ENCODE peak calls at places on chromosomes 12 and 14, in ten cellular contexts. T is body of pancreas, Q is endothelial cell of umbilical vein, C is stomach, V is Peyer's patch, O is A549, G is sigmoid colon, J is GM12878, R is uterus, N is IMR-90. W is an unnamed sample. For H3K4me1, the result is how much of the 10 kb centered on the place peaks cover.

GRCh38 chr12:128715485-128715884 is 108.3 kb downstream of the SLC15A4 start:
- DNase-seq in V (no peak), J (no peak), T (no peak), N (no peak), G (no peak), R (no peak), O (no peak), C (no peak), Q (no peak), W (no peak)

GRCh38 chr14:64704145-64704742 is at the start of gene PLEKHG3:
- DNase-seq in N (peak), O (peak), V (no peak), G (peak), T (peak), J (no peak), C (peak), Q (peak), R (peak), W (peak)

GRCh38 chr14:83342590-83342989 is 1808.9 kb upstream of the SEL1L start:
- DNase-seq in J (no peak), N (no peak), Q (no peak), O (no peak), R (no peak), T (peak), G (peak), V (no peak), C (no peak), W (no peak)

GRCh38 chr14:54674342-54674741 is 107.4 kb downstream of the SAMD4A start:
- DNase-seq in J (no peak), N (no peak), O (no peak), T (no peak), G (no peak), R (no peak), Q (no peak), C (no peak), V (no peak), W (no peak)

GRCh38 chr14:63283501-63284248 is 35.1 kb downstream of the GPHB5 start:
- DNase-seq in V (no peak), T (no peak), G (no peak), O (no peak), J (no peak), N (no peak), R (peak), Q (no peak), C (no peak), W (no peak)

GRCh38 chr14:102026934-102027333 is 59.9 kb downstream of the HSP90AA1 start:
- DNase-seq in C (no peak), V (no peak), N (no peak), R (no peak), Q (no peak), J (no peak), O (no peak), G (no peak), T (no peak), W (no peak)

GRCh38 chr14:105065280-105066228 is at the start of gene GPR132:
- DNase-seq in T (no peak), Q (no peak), R (no peak), J (peak), C (peak), V (peak), N (no peak), O (no peak), G (peak), W (no peak)

GRCh38 chr12:69929531-69929930 is 104.5 kb downstream of the MYRFL start:
- DNase-seq in C (no peak), Q (no peak), O (no peak), N (peak), V (no peak), J (no peak), G (no peak), T (no peak), R (no peak), W (no peak)

GRCh38 chr12:108483213-108483920 is 31.7 kb upstream of the FICD start:
- DNase-seq in Q (no peak), T (no peak), G (no peak), V (no peak), O (no peak), C (no peak), N (no peak), R (no peak), J (no peak), W (no peak)

GRCh38 chr14:95233702-95234241 is 76.4 kb upstream of the DICER1 start:
- DNase-seq in G (no peak), R (no peak), C (no peak), J (peak), T (peak), Q (no peak), O (no peak), V (peak), N (no peak), W (no peak)

GRCh38 chr12:114732426-114733030 is 48.6 kb upstream of the TBX3 start:
- DNase-seq in R (no peak), C (no peak), O (no peak), G (no peak), T (no peak), V (no peak), Q (no peak), J (no peak), N (no peak), W (no peak)

GRCh38 chr12:19435831-19436497 is 3.3 kb upstream of the AEBP2 start:
- DNase-seq in J (no peak), N (no peak), T (no peak), V (no peak), C (no peak), Q (no peak), O (no peak), G (no peak), R (no peak), W (no peak)

GRCh38 chr12:18224745-18225144 is 36.6 kb upstream of the PIK3C2G start:
- DNase-seq in R (no peak), T (no peak), O (peak), C (no peak), G (no peak), Q (no peak), N (peak), V (no peak), J (no peak), W (no peak)

GRCh38 chr12:60335765-60336164 is 739.9 kb downstream of the SLC16A7 start:
- DNase-seq in G (no peak), Q (peak), T (no peak), J (no peak), V (no peak), N (peak), R (no peak), O (no peak), C (no peak), W (no peak)

GRCh38 chr14:104393898-104394605 is 185.5 kb upstream of the C14orf180 start:
- DNase-seq in O (no peak), G (peak), T (peak), Q (peak), V (peak), J (no peak), C (peak), R (no peak), N (no peak), W (peak)

GRCh38 chr12:20264608-20265114 is 103.7 kb upstream of the PDE3A start:
- DNase-seq in O (no peak), G (no peak), N (peak), J (no peak), V (no peak), R (no peak), Q (no peak), C (no peak), T (no peak), W (no peak)

DNA sequence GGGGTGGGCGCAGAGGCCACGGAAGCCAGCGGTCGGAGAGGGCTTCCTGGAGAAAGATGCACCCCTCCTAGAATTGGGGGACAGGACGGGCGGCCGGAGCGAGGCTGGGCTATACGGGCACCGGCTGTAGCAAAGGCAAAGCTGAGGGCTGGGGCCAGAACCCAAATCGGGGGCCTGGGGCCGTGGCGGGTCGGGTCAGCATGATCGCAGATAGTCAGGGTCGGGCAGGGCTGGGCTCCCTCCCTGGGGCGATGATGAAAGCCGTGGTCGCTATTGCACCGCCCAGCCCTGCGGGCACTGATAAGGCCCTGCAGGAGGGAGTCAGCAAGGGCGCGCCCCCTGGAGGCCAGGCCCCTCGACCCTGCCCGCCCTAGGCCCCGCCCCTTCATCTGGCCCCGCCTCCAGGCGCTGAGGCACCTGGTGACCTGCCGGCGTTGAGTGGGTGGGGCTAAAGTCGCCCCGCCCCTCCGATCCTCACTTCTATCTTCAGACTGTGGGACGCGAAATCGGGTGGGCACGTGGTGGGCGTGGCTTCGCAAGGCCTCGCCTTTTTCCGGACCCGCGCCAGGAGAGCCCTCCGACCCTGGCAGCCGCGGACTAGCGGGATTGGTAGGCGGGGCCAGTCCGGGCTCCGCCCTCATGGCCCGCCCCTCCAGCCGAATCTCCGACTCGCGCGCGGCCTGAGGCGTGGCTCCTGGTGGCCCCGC is 421 bp upstream of the SH2B3 start:
- DNase-seq in Q (peak), C (peak), V (peak), N (peak), T (peak), O (peak), G (peak), J (peak), R (peak), W (peak)
- TF ChIP-seq POLR2A in Q (no peak), C (no peak), V (no peak), N (no peak), T (peak), O (no peak), G (no peak), J (peak), R (no peak), W (peak)

GRCh38 chr14:99239661-99240092 is 32.3 kb downstream of the BCL11B start:
- DNase-seq in N (no peak), G (no peak), V (no peak), T (no peak), Q (no peak), O (no peak), C (no peak), J (no peak), R (no peak), W (no peak)
- H3K4me1 ChIP-seq in N (under half), G (under half), V (under half), T (under half), Q (under half), O (under half), C (under half), J (under half), R (under half), W (under half)

GRCh38 chr12:57782608-57783465 is at the start of gene TSFM:
- DNase-seq in O (peak), G (peak), Q (peak), V (peak), C (peak), T (peak), R (peak), N (peak), J (peak), W (peak)
- TF ChIP-seq POLR2A in O (peak), G (no peak), Q (peak), V (peak), C (no peak), T (peak), R (peak), N (peak), J (peak), W (peak)

DNA sequence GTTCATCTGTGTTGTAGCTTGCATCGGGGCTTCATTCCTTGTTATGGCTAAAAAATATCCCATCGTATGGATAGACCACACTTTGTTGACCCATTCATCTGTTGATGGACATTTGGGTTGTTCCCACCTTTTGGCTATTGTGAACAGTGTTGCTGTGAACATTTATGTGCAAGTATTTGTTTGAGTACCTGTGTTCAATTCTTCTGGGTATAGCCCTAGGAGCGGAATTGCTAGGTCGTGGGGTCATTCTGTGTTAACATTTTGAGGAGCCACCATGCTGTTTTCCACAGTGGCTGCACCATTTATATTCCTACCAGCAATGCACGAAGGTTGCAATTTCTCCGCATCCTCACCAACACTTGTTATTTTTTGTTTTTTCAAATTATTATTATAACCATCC is 23.0 kb upstream of the NCOR2 start:
- DNase-seq in G (no peak), T (no peak), N (no peak), R (no peak), C (no peak), Q (no peak), J (no peak), O (no peak), V (no peak), W (no peak)
- H3K4me1 ChIP-seq in G (under half), T (under half), N (under half), R (under half), C (under half), Q (under half), J (under half), O (under half), V (under half), W (under half)

GRCh38 chr12:101078881-101079280 is 131.2 kb downstream of the SLC5A8 start:
- DNase-seq in Q (no peak), R (no peak), J (no peak), T (no peak), G (no peak), N (no peak), C (no peak), O (no peak), V (no peak), W (no peak)
- TF ChIP-seq POLR2A in Q (no peak), R (no peak), J (no peak), T (no peak), G (no peak), N (no peak), C (no peak), O (no peak), V (no peak), W (no peak)

GRCh38 chr12:91986084-91986483 is 159.6 kb downstream of the BTG1 start:
- DNase-seq in G (no peak), O (peak), R (no peak), J (no peak), N (peak), Q (peak), T (no peak), V (no peak), C (no peak), W (no peak)

GRCh38 chr12:91985002-91985767 is 160.5 kb downstream of the BTG1 start:
- DNase-seq in O (no peak), J (no peak), N (peak), C (no peak), V (no peak), G (no peak), T (no peak), R (no peak), Q (peak), W (no peak)

GRCh38 chr12:91984571-91984970 is 161.1 kb downstream of the BTG1 start:
- DNase-seq in R (no peak), G (no peak), V (no peak), J (no peak), N (peak), C (no peak), O (no peak), T (no peak), Q (peak), W (no peak)

GRCh38 chr12:91982946-91983345 is 162.7 kb downstream of the BTG1 start:
- DNase-seq in G (no peak), J (no peak), Q (no peak), C (no peak), N (peak), T (no peak), O (no peak), R (peak), V (no peak), W (no peak)

GRCh38 chr12:91983935-91984334 is 161.7 kb downstream of the BTG1 start:
- DNase-seq in R (no peak), V (no peak), C (no peak), N (no peak), T (no peak), O (no peak), Q (no peak), J (no peak), G (no peak), W (no peak)
- H3K4me1 ChIP-seq in R (under half), V (under half), C (under half), N (under half), T (under half), O (under half), Q (under half), J (under half), G (under half), W (under half)

GRCh38 chr12:66169221-66170170 is at the start of gene TMBIM4:
- DNase-seq in N (peak), Q (peak), C (peak), O (peak), R (peak), T (peak), J (peak), G (peak), V (peak), W (peak)
- TF ChIP-seq POLR2A in N (peak), Q (no peak), C (no peak), O (peak), R (peak), T (peak), J (peak), G (peak), V (peak), W (peak)

GRCh38 chr14:69008411-69008810 is 29.3 kb upstream of the ACTN1 start:
- DNase-seq in N (peak), Q (peak), J (no peak), V (no peak), T (no peak), R (no peak), C (no peak), G (no peak), O (no peak), W (no peak)
- H3K4me1 ChIP-seq in N (under half), Q (under half), J (under half), V (under half), T (under half), R (under half), C (under half), G (under half), O (under half), W (under half)

GRCh38 chr12:4272976-4273650 is 449 bp upstream of the CCND2 start:
- DNase-seq in Q (no peak), G (no peak), O (no peak), V (peak), R (no peak), T (no peak), N (no peak), C (no peak), J (no peak), W (no peak)

GRCh38 chr12:4270016-4270669 is 3.4 kb upstream of the CCND2 start:
- DNase-seq in Q (no peak), V (peak), N (no peak), O (no peak), C (no peak), T (no peak), J (no peak), R (no peak), G (no peak), W (no peak)

GRCh38 chr12:4272014-4272975 is 1.3 kb upstream of the CCND2 start:
- DNase-seq in C (peak), T (peak), J (peak), O (no peak), V (peak), N (peak), R (peak), G (peak), Q (peak), W (peak)

GRCh38 chr12:4270670-4271432 is 2.7 kb upstream of the CCND2 start:
- DNase-seq in J (no peak), O (no peak), V (peak), G (peak), R (peak), Q (peak), N (no peak), C (no peak), T (peak), W (no peak)

DNA sequence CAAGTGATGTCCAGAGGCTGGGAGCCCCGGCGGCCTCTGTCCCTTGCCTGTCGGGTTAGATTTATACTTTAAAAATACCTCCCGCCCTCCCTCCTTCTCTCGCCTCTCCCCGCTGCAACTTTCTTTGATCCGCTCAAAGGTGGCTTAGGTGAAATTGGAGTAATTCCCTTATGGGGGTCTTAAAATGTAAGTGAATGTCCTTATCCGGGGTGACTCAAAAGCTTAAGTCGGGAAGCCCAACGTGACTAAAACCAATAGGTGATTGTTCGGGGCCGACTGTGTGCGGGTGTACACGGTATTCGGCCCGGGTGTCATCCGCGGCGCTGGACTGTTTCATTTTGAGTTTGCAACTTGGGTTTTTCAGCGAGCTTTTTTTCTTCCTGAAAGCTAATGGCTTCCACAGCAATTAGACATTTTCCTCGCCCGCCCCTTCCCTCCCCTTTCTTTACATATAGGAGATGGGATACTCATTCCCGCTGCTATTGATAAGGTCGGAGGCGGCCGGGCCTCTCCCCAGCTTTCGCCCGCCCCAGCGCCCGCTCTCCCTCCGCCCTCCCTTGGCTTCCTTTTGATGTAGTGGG is 2.0 kb upstream of the CCND2 start:
- DNase-seq in R (no peak), Q (no peak), N (no peak), V (no peak), T (no peak), G (no peak), C (no peak), O (no peak), J (peak), W (no peak)
- TF ChIP-seq POLR2A in R (no peak), Q (no peak), N (no peak), V (peak), T (peak), G (peak), C (no peak), O (no peak), J (no peak), W (no peak)